ENCODE peak calls at places on chromosomes 12 and 14, in seven cellular contexts. K is NCI-H1048; H is NB4; E is BE2C; I is naive thymus-derived CD8-positive, alpha-beta T cell; F is progenitor cell of endocrine pancreas; L is AG10803. N is an unnamed sample.

GRCh38 chr12:7642876-7643309 is 22.8 kb downstream of the APOBEC1 start:
- DNase-seq in F (no peak), H (peak; percentile 57), K (no peak), I (no peak), E (no peak), L (no peak), N (no peak)

GRCh38 chr12:118377005-118377890 is 893 bp downstream of the SUDS3 start:
- DNase-seq in I (no peak), L (no peak), H (peak; percentile 43), E (no peak), K (no peak), F (no peak), N (no peak)

GRCh38 chr12:49877066-49877465 is 26.6 kb downstream of the FAIM2 start:
- DNase-seq in H (no peak), L (no peak), I (no peak), E (no peak), K (no peak), F (no peak), N (no peak)

GRCh38 chr12:31406345-31406744 is 80.4 kb upstream of the SINHCAF start:
- DNase-seq in E (no peak), I (no peak), L (no peak), H (no peak), F (no peak), K (no peak), N (no peak)

GRCh38 chr14:23359167-23359626 is 5.8 kb downstream of the EFS start:
- DNase-seq in K (no peak), I (no peak), L (no peak), E (no peak), H (no peak), F (no peak), N (no peak)

GRCh38 chr12:54125950-54126695 is 62.7 kb downstream of the SMUG1 start:
- DNase-seq in I (peak; percentile 24), H (no peak), F (peak; percentile 54), L (peak; percentile 52), K (peak; percentile 10), E (peak; percentile 53), N (peak; percentile 9)

GRCh38 chr12:26704684-26705475 is 128.1 kb downstream of the ITPR2 start:
- DNase-seq in L (peak; percentile 48), K (no peak), E (no peak), I (no peak), F (no peak), H (peak; percentile 53), N (no peak)

GRCh38 chr12:110234197-110235154 is 46.6 kb upstream of the ATP2A2 start:
- DNase-seq in I (no peak), F (no peak), K (no peak), E (no peak), H (peak; percentile 71), L (no peak), N (no peak)

GRCh38 chr12:72547593-72547992 is 275.4 kb downstream of the TRHDE start:
- DNase-seq in L (peak; percentile 21), H (no peak), I (no peak), K (no peak), F (no peak), E (no peak), N (no peak)

GRCh38 chr12:71162832-71163711 is 5.3 kb upstream of the TSPAN8 start:
- DNase-seq in K (no peak), H (no peak), I (no peak), E (no peak), L (no peak), F (no peak), N (no peak)

N was measured in hypothalamus.